ENCODE peak calls at places on chromosomes 11 and 22, in seven cellular contexts. N is fibroblast of mammary gland, Q is kidney, I is kidney epithelial cell, Y is A673, L is DND-41, F is heart left ventricle. O is an unnamed sample.

GRCh38 chr11:75188671-75189070 is 37.8 kb downstream of the SLCO2B1 start:
- DNase-seq in F (no peak), I (no peak), N (no peak), Q (no peak), L (no peak), Y (no peak), O (no peak)

GRCh38 chr11:58330861-58331260 is 28.0 kb downstream of the OR5B17 start:
- DNase-seq in I (no peak), F (no peak), Y (no peak), L (no peak), N (peak), Q (no peak), O (peak)

GRCh38 chr11:3795131-3796092 is 1.9 kb downstream of the NUP98 start:
- DNase-seq in Y (no peak), Q (no peak), N (no peak), I (no peak), L (no peak), F (no peak), O (no peak)

GRCh38 chr11:46248270-46249102 is 29.0 kb upstream of the CREB3L1 start:
- DNase-seq in I (peak), L (no peak), Y (peak), Q (no peak), F (no peak), N (peak), O (peak)

GRCh38 chr11:133163463-133164419 is 368.6 kb downstream of the OPCML start:
- DNase-seq in Q (no peak), Y (peak), L (peak), I (peak), F (no peak), N (peak), O (peak)

GRCh38 chr11:33437529-33437928 is 180.3 kb downstream of the HIPK3 start:
- DNase-seq in L (no peak), Y (no peak), Q (no peak), I (no peak), N (no peak), F (no peak), O (no peak)

GRCh38 chr11:122628691-122629555 is 26.6 kb upstream of the UBASH3B start:
- DNase-seq in L (peak), Q (no peak), Y (peak), N (peak), I (no peak), F (peak), O (no peak)

GRCh38 chr11:35792148-35792845 is 129.7 kb downstream of the TRIM44 start:
- DNase-seq in Y (peak), N (no peak), L (no peak), F (no peak), I (no peak), Q (no peak), O (no peak)

GRCh38 chr11:84740050-84740449 is 887.1 kb downstream of the DLG2 start:
- DNase-seq in F (no peak), Q (no peak), I (no peak), L (no peak), Y (no peak), N (no peak), O (no peak)

GRCh38 chr22:49993649-49994360 is 18.8 kb downstream of the IL17REL start:
- DNase-seq in Y (no peak), I (no peak), N (no peak), Q (no peak), L (no peak), F (no peak), O (no peak)

GRCh38 chr11:90849278-90849677 is 626.4 kb upstream of the CHORDC1 start:
- DNase-seq in L (no peak), Y (no peak), Q (no peak), N (no peak), F (no peak), I (no peak), O (no peak)

DNA sequence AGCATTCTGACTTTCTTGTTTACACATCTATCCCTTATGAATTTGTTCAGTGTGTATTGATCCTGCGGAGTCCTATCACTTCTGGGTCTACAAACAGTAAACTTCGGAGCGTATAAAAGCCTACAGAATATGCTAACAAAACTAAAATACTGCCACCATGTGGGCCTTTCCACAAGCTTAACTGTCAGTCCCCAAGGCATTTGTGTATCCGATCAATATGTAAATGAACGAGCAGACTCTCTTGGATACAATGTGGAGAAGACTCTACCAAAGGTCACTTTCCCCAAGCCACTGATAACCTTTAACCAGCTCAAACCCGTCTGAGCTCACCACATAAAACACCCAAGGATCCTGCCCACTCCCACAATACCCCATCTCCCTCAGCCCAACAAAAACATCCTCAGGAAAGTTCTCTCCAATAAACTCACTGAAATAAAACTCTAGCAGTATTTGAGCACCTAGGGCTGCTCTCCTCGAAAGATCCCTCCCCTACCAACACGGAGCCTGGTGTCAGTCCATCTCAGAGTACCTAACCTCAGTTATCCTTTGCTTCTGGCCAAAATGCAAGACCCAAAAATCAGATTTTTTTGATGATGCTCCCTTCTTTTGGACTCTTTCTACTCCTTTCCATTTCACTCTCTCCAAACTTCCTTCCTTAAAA is 17.8 kb downstream of the ADA2 start:
- DNase-seq in Q (peak), F (no peak), Y (peak), N (peak), I (no peak), L (no peak), O (no peak)
- TF ChIP-seq CTCF in Q (no peak), F (peak), Y (peak), N (peak), I (no peak), L (peak), O (no peak)

GRCh38 chr11:22666700-22667439 is 459 bp downstream of the GAS2 start:
- DNase-seq in Y (peak), L (no peak), N (peak), Q (peak), F (peak), I (no peak), O (no peak)

GRCh38 chr11:22670803-22671202 is 4.4 kb downstream of the GAS2 start:
- DNase-seq in N (no peak), Q (no peak), Y (peak), L (no peak), I (no peak), F (no peak), O (no peak)

GRCh38 chr11:22669368-22669767 is 3.0 kb downstream of the GAS2 start:
- DNase-seq in I (no peak), L (no peak), Q (no peak), N (no peak), Y (no peak), F (no peak), O (no peak)

GRCh38 chr11:22668005-22668796 is 1.8 kb downstream of the GAS2 start:
- DNase-seq in N (no peak), Y (no peak), Q (no peak), L (no peak), I (no peak), F (no peak), O (no peak)

DNA sequence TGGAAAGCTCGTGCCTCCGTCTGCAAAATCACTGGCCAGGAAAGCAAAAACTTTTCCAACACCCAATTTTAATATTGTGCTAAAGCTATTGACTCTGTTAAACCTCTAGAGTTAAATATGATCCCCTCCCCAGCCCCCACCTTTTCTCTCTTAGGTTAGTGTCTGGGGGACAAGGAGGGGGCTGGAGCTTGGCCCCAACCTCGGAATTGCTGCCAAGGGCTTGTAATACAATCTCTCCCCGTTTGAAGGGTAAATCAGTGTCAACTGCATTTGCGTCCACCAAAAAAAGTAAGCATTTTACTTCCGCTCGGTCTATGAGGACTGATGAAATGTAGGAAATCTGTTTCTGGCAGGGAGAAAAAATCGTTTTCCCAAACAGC is at the start of gene GAS2:
- DNase-seq in Y (no peak), Q (no peak), F (no peak), I (no peak), N (no peak), L (no peak), O (no peak)
- H3K4me3 ChIP-seq in Y (peak), Q (peak), F (peak), I (peak), N (no peak), L (peak), O (peak)

DNA sequence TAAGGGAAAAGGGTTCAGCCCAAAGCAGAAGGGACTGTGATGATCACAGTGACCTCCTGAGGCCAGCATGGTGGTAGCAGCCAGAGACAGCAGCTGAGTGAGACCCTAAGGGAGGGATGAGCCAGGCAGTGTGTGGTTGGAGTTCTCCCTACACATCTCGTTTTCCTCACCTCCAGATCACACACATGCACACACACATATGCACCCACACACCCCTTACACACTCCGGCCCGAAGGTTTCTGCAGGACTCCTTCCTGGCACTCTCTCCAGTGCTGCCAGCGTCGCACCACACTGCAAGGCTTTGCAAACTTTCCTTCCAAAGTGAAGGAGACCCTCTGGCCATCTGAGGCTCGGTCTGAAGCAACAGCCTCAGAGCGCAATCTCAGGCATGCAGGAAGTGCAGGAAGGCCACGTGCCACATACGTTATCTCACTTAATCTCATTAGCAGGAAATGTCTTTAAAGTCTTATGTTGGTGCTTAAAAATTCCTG is 26.9 kb upstream of the TP53I11 start:
- DNase-seq in N (no peak), I (no peak), Y (peak), L (peak), Q (no peak), F (no peak), O (no peak)
- TF ChIP-seq CTCF in N (peak), I (peak), Y (peak), L (peak), Q (no peak), F (no peak), O (peak)

DNA sequence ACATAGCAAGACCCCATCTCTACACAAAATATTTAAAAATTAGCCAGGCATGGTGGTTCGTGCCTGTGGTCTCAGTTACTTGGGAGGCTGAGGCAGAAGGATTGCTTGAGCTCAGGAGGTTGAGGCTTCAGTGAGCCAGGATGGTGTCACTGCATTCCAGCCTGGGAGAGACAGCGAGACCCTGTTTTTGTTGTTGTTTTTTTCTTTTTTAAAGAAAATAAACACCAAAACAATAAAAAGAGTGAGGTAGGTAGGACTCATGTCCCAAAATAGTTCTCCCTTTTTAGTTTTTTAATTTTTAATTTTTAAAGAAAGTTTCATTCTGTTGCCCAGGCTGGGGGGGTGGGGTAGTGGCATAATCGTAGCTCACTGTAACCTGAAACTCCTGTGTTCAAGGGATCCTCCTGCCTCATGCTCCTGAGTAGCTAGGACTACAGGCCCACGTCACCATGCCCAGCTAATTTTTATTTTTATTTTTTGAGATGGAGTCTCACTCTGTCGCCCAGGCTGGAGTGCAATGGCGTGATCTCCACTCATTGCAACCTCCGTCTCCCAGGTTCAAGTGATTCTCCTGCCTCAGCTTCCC is 25.5 kb upstream of the MALAT1 start:
- DNase-seq in F (no peak), Q (peak), I (no peak), L (no peak), N (peak), Y (no peak), O (no peak)
- H3K4me3 ChIP-seq in F (no peak), Q (no peak), I (no peak), L (no peak), N (no peak), Y (no peak), O (no peak)